ENCODE peak calls at places on chromosomes 16 and 17, in nine cellular contexts. V is caudate nucleus; K is NCI-H2081 treated with DMSO at 0.1 percent for 48 hours; P is heart right ventricle; S is RWPE1; T is HCT116; J is activated naive CD8-positive, alpha-beta T cell treated with anti-CD3 and anti-CD28 coated beads for 36 hours; M is astrocyte of the spinal cord; Y is HS-5. W is an unnamed sample.

GRCh38 chr16:3171181-3171854 is 16.7 kb upstream of the OR1F1 start:
- DNase-seq in J (peak), M (no peak), K (no peak), P (no peak), Y (no peak), V (no peak), S (no peak), T (no peak), W (peak)

GRCh38 chr16:14341324-14342225 is 270.5 kb downstream of the MRTFB start:
- DNase-seq in Y (no peak), T (no peak), M (no peak), P (no peak), S (no peak), K (no peak), V (no peak), J (no peak), W (no peak)

GRCh38 chr17:21089145-21089544 is 37.6 kb upstream of the DHRS7B start:
- DNase-seq in M (no peak), S (peak), V (no peak), K (no peak), T (no peak), J (no peak), Y (peak), P (no peak), W (no peak)

GRCh38 chr16:74868035-74868434 is 93.4 kb upstream of the FA2H start:
- DNase-seq in K (no peak), Y (no peak), V (no peak), S (no peak), J (no peak), T (no peak), M (no peak), P (no peak), W (no peak)

GRCh38 chr17:1229354-1229890 is 40.8 kb upstream of the BHLHA9 start:
- DNase-seq in M (no peak), K (no peak), Y (no peak), P (peak), T (no peak), S (no peak), J (peak), V (no peak), W (peak)

GRCh38 chr17:73378974-73379470 is 67.2 kb upstream of the CDC42EP4 start:
- DNase-seq in V (no peak), Y (no peak), M (no peak), T (no peak), K (no peak), S (no peak), J (no peak), P (no peak), W (no peak)

GRCh38 chr17:17783121-17783824 is 53.5 kb downstream of the SREBF1 start:
- DNase-seq in K (peak), T (no peak), J (peak), P (peak), V (peak), M (peak), S (peak), Y (no peak), W (peak)

GRCh38 chr16:17470871-17471744 is at the start of gene XYLT1:
- DNase-seq in S (peak), V (no peak), P (peak), K (no peak), T (no peak), M (peak), J (peak), Y (peak), W (peak)

GRCh38 chr17:46123607-46124006 is 69.6 kb downstream of the KANSL1 start:
- DNase-seq in S (no peak), V (no peak), K (no peak), M (no peak), Y (no peak), T (no peak), P (no peak), J (no peak), W (no peak)

GRCh38 chr17:46863383-46864121 is 12.2 kb downstream of the WNT9B start:
- DNase-seq in T (no peak), S (no peak), P (no peak), J (no peak), M (no peak), V (no peak), Y (no peak), K (no peak), W (no peak)

GRCh38 chr17:40327244-40327666 is 18.3 kb downstream of the RARA start:
- DNase-seq in S (no peak), P (no peak), T (no peak), J (no peak), M (no peak), Y (no peak), V (no peak), K (no peak), W (peak)

GRCh38 chr17:47695664-47696376 is 1.9 kb downstream of the TBKBP1 start:
- DNase-seq in Y (no peak), J (no peak), T (no peak), M (no peak), K (no peak), P (no peak), V (no peak), S (no peak), W (no peak)

GRCh38 chr17:47131761-47132160 is 57.3 kb downstream of the CDC27 start:
- DNase-seq in P (no peak), T (no peak), M (no peak), J (no peak), Y (no peak), V (no peak), K (no peak), S (no peak), W (no peak)

GRCh38 chr16:88971371-88972097 is 5.5 kb downstream of the CBFA2T3 start:
- DNase-seq in V (no peak), S (no peak), T (no peak), K (no peak), J (no peak), Y (no peak), M (no peak), P (no peak), W (no peak)

GRCh38 chr16:29237971-29238370 is 168.5 kb downstream of the NPIPB11 start:
- DNase-seq in M (no peak), P (no peak), J (no peak), V (no peak), K (no peak), S (no peak), T (no peak), Y (no peak), W (no peak)

GRCh38 chr17:68812876-68813584 is 142.2 kb downstream of the ABCA8 start:
- DNase-seq in M (peak), J (no peak), S (no peak), T (no peak), K (no peak), V (no peak), P (no peak), Y (no peak), W (no peak)

GRCh38 chr17:20085283-20085875 is 76.2 kb downstream of the SPECC1 start:
- DNase-seq in K (no peak), S (no peak), M (peak), Y (no peak), P (no peak), T (no peak), V (no peak), J (no peak), W (no peak)

GRCh38 chr17:56832446-56832845 is 1.3 kb downstream of the C17orf67 start:
- DNase-seq in K (no peak), S (no peak), J (no peak), P (no peak), M (no peak), T (no peak), Y (no peak), V (no peak), W (peak)

GRCh38 chr16:82882982-82883863 is 256.5 kb downstream of the CDH13 start:
- DNase-seq in Y (no peak), S (no peak), T (no peak), V (no peak), P (no peak), J (no peak), M (no peak), K (no peak), W (no peak)

GRCh38 chr16:68396481-68396880 is 51.8 kb downstream of the SMPD3 start:
- DNase-seq in Y (no peak), V (no peak), S (peak), T (peak), P (no peak), J (peak), M (peak), K (no peak), W (peak)

GRCh38 chr16:67182288-67182687 is 1.5 kb downstream of the MATCAP1 start:
- DNase-seq in V (no peak), S (no peak), J (no peak), K (no peak), T (no peak), P (no peak), M (no peak), Y (no peak), W (no peak)

GRCh38 chr17:47223007-47223406 is 13.9 kb downstream of the MYL4 start:
- DNase-seq in M (no peak), P (no peak), V (no peak), Y (no peak), K (no peak), J (no peak), S (peak), T (no peak), W (no peak)

GRCh38 chr16:59859606-59860402 is 1125.7 kb upstream of the GOT2 start:
- DNase-seq in T (no peak), M (no peak), J (no peak), V (no peak), Y (peak), P (no peak), K (no peak), S (no peak), W (no peak)

GRCh38 chr17:34765291-34765690 is 185.9 kb downstream of the TMEM132E start:
- DNase-seq in M (no peak), S (no peak), Y (no peak), V (no peak), P (no peak), J (no peak), K (no peak), T (no peak), W (no peak)

GRCh38 chr17:30336369-30337171 is 2.7 kb upstream of the TMIGD1 start:
- DNase-seq in K (peak), J (peak), Y (no peak), T (peak), M (peak), P (peak), V (no peak), S (peak), W (peak)

GRCh38 chr17:41393826-41394225 is 3.6 kb downstream of the KRT31 start:
- DNase-seq in V (no peak), P (no peak), S (no peak), J (no peak), Y (no peak), K (no peak), M (no peak), T (no peak), W (no peak)

GRCh38 chr17:37493249-37494027 is 3.7 kb downstream of the DUSP14 start:
- DNase-seq in M (peak), Y (peak), V (no peak), T (peak), K (no peak), J (no peak), S (no peak), P (no peak), W (no peak)

W was measured in activated CD4-positive, alpha-beta T cell treated with anti-CD3 and anti-CD28 coated beads, Interleukin-2, amount 10 ng/mL, durations not matched to agents 24 days and 14 days.